ENCODE peak calls at places on chromosomes 5 and 9, in six cellular contexts. One of them, this sample, is unnamed.

GRCh38 chr5:62115009-62115408 is 191.0 kb upstream of the KIF2A start:
- DNase-seq in AG04449: no peak
- DNase-seq in type B pancreatic cell: no peak
- DNase-seq in brain microvascular endothelial cell: no peak
- DNase-seq in OCI-LY7: no peak
- DNase-seq in HL-60: no peak
- DNase-seq in this sample: no peak

GRCh38 chr5:131945551-131945882 is at the start of gene MEIKIN:
- DNase-seq in AG04449: no peak
- DNase-seq in type B pancreatic cell: no peak
- DNase-seq in brain microvascular endothelial cell: no peak
- DNase-seq in OCI-LY7: no peak
- DNase-seq in HL-60: no peak
- DNase-seq in this sample: no peak

GRCh38 chr9:135478858-135479468 is 619 bp upstream of the PPP1R26 start:
- DNase-seq in AG04449: no peak
- DNase-seq in type B pancreatic cell: no peak
- DNase-seq in brain microvascular endothelial cell: no peak
- DNase-seq in OCI-LY7: no peak
- DNase-seq in HL-60: no peak
- DNase-seq in this sample: peak

GRCh38 chr5:43702815-43703214 is 99.8 kb downstream of the NNT start:
- DNase-seq in AG04449: no peak
- DNase-seq in type B pancreatic cell: no peak
- DNase-seq in brain microvascular endothelial cell: no peak
- DNase-seq in OCI-LY7: no peak
- DNase-seq in HL-60: no peak
- DNase-seq in this sample: no peak

GRCh38 chr9:125241863-125242739 is 958 bp upstream of the HSPA5 start:
- DNase-seq in AG04449: no peak
- DNase-seq in type B pancreatic cell: no peak
- DNase-seq in brain microvascular endothelial cell: no peak
- DNase-seq in OCI-LY7: no peak
- DNase-seq in HL-60: no peak
- DNase-seq in this sample: no peak

GRCh38 chr5:41747708-41748107 is 122.5 kb downstream of the OXCT1 start:
- DNase-seq in AG04449: no peak
- DNase-seq in type B pancreatic cell: no peak
- DNase-seq in brain microvascular endothelial cell: no peak
- DNase-seq in OCI-LY7: no peak
- DNase-seq in HL-60: no peak
- DNase-seq in this sample: no peak

GRCh38 chr9:84296146-84296843 is 44.3 kb downstream of the SLC28A3 start:
- DNase-seq in AG04449: peak
- DNase-seq in type B pancreatic cell: no peak
- DNase-seq in brain microvascular endothelial cell: peak
- DNase-seq in OCI-LY7: no peak
- DNase-seq in HL-60: no peak
- DNase-seq in this sample: peak

GRCh38 chr9:127626752-127627493 is 14.8 kb downstream of the STXBP1 start:
- DNase-seq in AG04449: no peak
- DNase-seq in type B pancreatic cell: no peak
- DNase-seq in brain microvascular endothelial cell: no peak
- DNase-seq in OCI-LY7: no peak
- DNase-seq in HL-60: no peak
- DNase-seq in this sample: no peak

GRCh38 chr5:176774216-176775171 is 35.9 kb upstream of the UNC5A start:
- DNase-seq in AG04449: no peak
- DNase-seq in type B pancreatic cell: peak
- DNase-seq in brain microvascular endothelial cell: no peak
- DNase-seq in OCI-LY7: no peak
- DNase-seq in HL-60: peak
- DNase-seq in this sample: no peak

GRCh38 chr9:34541540-34541939 is 18.8 kb upstream of the ENHO start:
- DNase-seq in AG04449: no peak
- DNase-seq in type B pancreatic cell: no peak
- DNase-seq in brain microvascular endothelial cell: no peak
- DNase-seq in OCI-LY7: no peak
- DNase-seq in HL-60: no peak
- DNase-seq in this sample: no peak

GRCh38 chr9:124869986-124870560 is 8.1 kb downstream of the ARPC5L start:
- DNase-seq in AG04449: no peak
- DNase-seq in type B pancreatic cell: no peak
- DNase-seq in brain microvascular endothelial cell: peak
- DNase-seq in OCI-LY7: peak
- DNase-seq in HL-60: no peak
- DNase-seq in this sample: peak

GRCh38 chr9:76415731-76416130 is 21.5 kb upstream of the RFK start:
- DNase-seq in AG04449: no peak
- DNase-seq in type B pancreatic cell: no peak
- DNase-seq in brain microvascular endothelial cell: no peak
- DNase-seq in OCI-LY7: no peak
- DNase-seq in HL-60: no peak
- DNase-seq in this sample: no peak

GRCh38 chr9:84929068-84929467 is 259.5 kb downstream of the NTRK2 start:
- DNase-seq in AG04449: no peak
- DNase-seq in type B pancreatic cell: no peak
- DNase-seq in brain microvascular endothelial cell: no peak
- DNase-seq in OCI-LY7: no peak
- DNase-seq in HL-60: no peak
- DNase-seq in this sample: no peak

GRCh38 chr9:109422641-109423040 is 75.5 kb downstream of the PTPN3 start:
- DNase-seq in AG04449: no peak
- DNase-seq in type B pancreatic cell: no peak
- DNase-seq in brain microvascular endothelial cell: no peak
- DNase-seq in OCI-LY7: peak
- DNase-seq in HL-60: no peak
- DNase-seq in this sample: peak

GRCh38 chr5:84718377-84718776 is 333.7 kb upstream of the EDIL3 start:
- DNase-seq in AG04449: no peak
- DNase-seq in type B pancreatic cell: no peak
- DNase-seq in brain microvascular endothelial cell: no peak
- DNase-seq in OCI-LY7: no peak
- DNase-seq in HL-60: no peak
- DNase-seq in this sample: no peak

GRCh38 chr5:2207416-2207950 is 324.8 kb upstream of the IRX4 start:
- DNase-seq in AG04449: no peak
- DNase-seq in type B pancreatic cell: no peak
- DNase-seq in brain microvascular endothelial cell: no peak
- DNase-seq in OCI-LY7: no peak
- DNase-seq in HL-60: no peak
- DNase-seq in this sample: no peak

GRCh38 chr5:27472000-27472763 is 433.8 kb upstream of the CDH9 start:
- DNase-seq in AG04449: no peak
- DNase-seq in type B pancreatic cell: no peak
- DNase-seq in brain microvascular endothelial cell: peak
- DNase-seq in OCI-LY7: no peak
- DNase-seq in HL-60: no peak
- DNase-seq in this sample: peak

GRCh38 chr9:112443636-112444035 is 43.0 kb upstream of the KIAA1958 start:
- DNase-seq in AG04449: no peak
- DNase-seq in type B pancreatic cell: no peak
- DNase-seq in brain microvascular endothelial cell: no peak
- DNase-seq in OCI-LY7: no peak
- DNase-seq in HL-60: no peak
- DNase-seq in this sample: no peak

GRCh38 chr9:132800038-132800648 is 77.9 kb downstream of the AK8 start:
- DNase-seq in AG04449: peak
- DNase-seq in type B pancreatic cell: no peak
- DNase-seq in brain microvascular endothelial cell: peak
- DNase-seq in OCI-LY7: peak
- DNase-seq in HL-60: peak
- DNase-seq in this sample: peak

GRCh38 chr9:129595323-129595741 is 25.6 kb downstream of the C9orf50 start:
- DNase-seq in AG04449: no peak
- DNase-seq in type B pancreatic cell: no peak
- DNase-seq in brain microvascular endothelial cell: no peak
- DNase-seq in OCI-LY7: no peak
- DNase-seq in HL-60: no peak
- DNase-seq in this sample: no peak

GRCh38 chr9:134628354-134628736 is 13.3 kb upstream of the COL5A1 start:
- DNase-seq in AG04449: no peak
- DNase-seq in type B pancreatic cell: peak
- DNase-seq in brain microvascular endothelial cell: no peak
- DNase-seq in OCI-LY7: no peak
- DNase-seq in HL-60: no peak
- DNase-seq in this sample: no peak

GRCh38 chr5:172868436-172868923 is 34.4 kb downstream of the ERGIC1 start:
- DNase-seq in AG04449: no peak
- DNase-seq in type B pancreatic cell: no peak
- DNase-seq in brain microvascular endothelial cell: peak
- DNase-seq in OCI-LY7: no peak
- DNase-seq in HL-60: no peak
- DNase-seq in this sample: no peak

GRCh38 chr5:91643796-91644195 is 260.7 kb upstream of the ARRDC3 start:
- DNase-seq in AG04449: no peak
- DNase-seq in type B pancreatic cell: no peak
- DNase-seq in brain microvascular endothelial cell: peak
- DNase-seq in OCI-LY7: no peak
- DNase-seq in HL-60: no peak
- DNase-seq in this sample: no peak

DNA sequence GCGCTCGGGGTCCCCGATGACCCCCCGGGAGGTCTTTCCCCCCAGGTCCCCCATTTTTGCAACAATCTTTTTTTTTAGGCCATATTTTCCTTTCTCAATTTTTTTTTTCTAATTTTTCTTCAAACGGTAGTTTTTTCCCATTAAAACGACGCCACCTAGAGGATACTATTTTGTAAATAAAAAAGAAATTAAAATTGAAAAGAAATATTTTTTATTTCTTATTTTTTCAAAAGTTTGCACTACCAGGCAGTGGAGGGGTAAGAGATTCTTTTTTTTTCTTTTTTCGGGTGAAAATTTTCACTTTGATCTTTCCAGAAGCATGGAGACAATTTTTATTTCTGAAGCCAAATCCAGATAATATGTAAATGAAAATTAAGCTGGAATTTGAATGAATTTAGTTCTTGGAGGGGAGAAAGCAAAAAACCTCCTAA is 712 bp downstream of the ZNF618 start:
- DNase-seq in AG04449: no peak
- DNase-seq in type B pancreatic cell: no peak
- DNase-seq in brain microvascular endothelial cell: no peak
- DNase-seq in OCI-LY7: peak
- DNase-seq in HL-60: no peak
- DNase-seq in this sample: no peak
- TF ChIP-seq CTCF in AG04449: no peak
- TF ChIP-seq CTCF in type B pancreatic cell: peak
- TF ChIP-seq CTCF in brain microvascular endothelial cell: peak
- TF ChIP-seq CTCF in OCI-LY7: peak
- TF ChIP-seq CTCF in HL-60: no peak
- TF ChIP-seq CTCF in this sample: no peak

DNA sequence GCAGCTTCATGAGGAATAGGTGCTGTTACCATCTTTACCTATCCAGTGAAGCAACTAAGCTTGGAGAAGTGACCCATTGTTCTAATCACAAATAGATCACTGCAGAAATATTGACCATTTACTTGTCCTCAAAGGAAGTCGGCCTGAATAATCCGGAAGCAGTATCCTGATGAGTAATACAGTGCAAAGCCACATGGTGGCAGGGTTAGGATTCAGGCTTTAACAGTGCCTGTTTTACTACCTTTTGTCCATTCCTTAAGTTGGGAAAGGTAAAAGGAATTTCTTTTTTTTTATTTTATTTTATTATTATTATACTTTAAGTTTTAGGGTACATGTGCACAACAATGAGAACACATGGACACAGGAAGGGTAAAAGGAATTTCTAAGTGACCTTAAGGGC is 336.3 kb downstream of the KDM4C start:
- DNase-seq in AG04449: no peak
- DNase-seq in type B pancreatic cell: no peak
- DNase-seq in brain microvascular endothelial cell: peak
- DNase-seq in OCI-LY7: no peak
- DNase-seq in HL-60: no peak
- DNase-seq in this sample: no peak
- TF ChIP-seq CTCF in AG04449: peak
- TF ChIP-seq CTCF in type B pancreatic cell: peak
- TF ChIP-seq CTCF in brain microvascular endothelial cell: peak
- TF ChIP-seq CTCF in OCI-LY7: peak
- TF ChIP-seq CTCF in HL-60: no peak
- TF ChIP-seq CTCF in this sample: no peak

GRCh38 chr9:38133595-38133994 is 64.6 kb upstream of the SHB start:
- DNase-seq in AG04449: no peak
- DNase-seq in type B pancreatic cell: no peak
- DNase-seq in brain microvascular endothelial cell: no peak
- DNase-seq in OCI-LY7: no peak
- DNase-seq in HL-60: no peak
- DNase-seq in this sample: no peak
- TF ChIP-seq CTCF in AG04449: no peak
- TF ChIP-seq CTCF in type B pancreatic cell: peak
- TF ChIP-seq CTCF in brain microvascular endothelial cell: peak
- TF ChIP-seq CTCF in OCI-LY7: no peak
- TF ChIP-seq CTCF in HL-60: no peak
- TF ChIP-seq CTCF in this sample: no peak

DNA sequence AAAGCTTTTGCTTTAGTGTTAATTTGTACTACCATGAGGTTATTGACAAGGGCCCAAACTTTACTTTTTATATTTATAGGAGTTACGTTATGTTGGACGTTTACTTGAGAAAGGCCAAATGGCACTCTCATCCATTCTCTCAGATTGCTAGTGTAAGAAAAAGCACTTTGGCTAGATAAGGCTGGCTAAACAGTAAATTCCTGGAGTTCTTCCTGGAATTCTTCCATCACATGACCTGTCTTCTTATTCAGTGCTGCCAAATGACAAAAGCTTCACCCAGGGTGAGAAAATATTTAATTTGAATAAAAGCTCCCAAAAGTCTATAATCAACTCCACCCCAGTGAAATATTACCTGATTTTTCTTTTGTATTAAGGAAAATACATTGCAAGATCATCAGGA is 1568.9 kb upstream of the ACO1 start:
- DNase-seq in AG04449: no peak
- DNase-seq in type B pancreatic cell: no peak
- DNase-seq in brain microvascular endothelial cell: no peak
- DNase-seq in OCI-LY7: no peak
- DNase-seq in HL-60: no peak
- DNase-seq in this sample: no peak
- TF ChIP-seq CTCF in AG04449: no peak
- TF ChIP-seq CTCF in type B pancreatic cell: no peak
- TF ChIP-seq CTCF in brain microvascular endothelial cell: no peak
- TF ChIP-seq CTCF in OCI-LY7: no peak
- TF ChIP-seq CTCF in HL-60: no peak
- TF ChIP-seq CTCF in this sample: no peak